ENCODE peak calls at places on chromosomes 12 and 14, in nine cellular contexts. One of them, this sample, is unnamed.

GRCh38 chr12:68939500-68939899 is 6.5 kb upstream of the CPM start:
- DNase-seq in GM23338: no peak
- DNase-seq in adrenal gland: no peak
- DNase-seq in CD4-positive, alpha-beta T cell: no peak
- DNase-seq in cardiac muscle cell: no peak
- DNase-seq in SK-N-SH: no peak
- DNase-seq in OCI-LY7: no peak
- DNase-seq in AG04450: no peak
- DNase-seq in heart left ventricle: no peak
- DNase-seq in this sample: no peak

GRCh38 chr14:64442300-64442988 is 22.9 kb upstream of the AKAP5 start:
- DNase-seq in AG04450: no peak
- DNase-seq in adrenal gland: no peak
- DNase-seq in heart left ventricle: peak; percentile 39
- DNase-seq in OCI-LY7: no peak
- DNase-seq in CD4-positive, alpha-beta T cell: no peak
- DNase-seq in GM23338: no peak
- DNase-seq in SK-N-SH: peak; percentile 28
- DNase-seq in cardiac muscle cell: peak; percentile 88
- DNase-seq in this sample: no peak

GRCh38 chr14:80974338-80975078 is 19.1 kb downstream of the TSHR start:
- DNase-seq in AG04450: no peak
- DNase-seq in cardiac muscle cell: no peak
- DNase-seq in adrenal gland: no peak
- DNase-seq in GM23338: no peak
- DNase-seq in OCI-LY7: no peak
- DNase-seq in heart left ventricle: no peak
- DNase-seq in CD4-positive, alpha-beta T cell: no peak
- DNase-seq in SK-N-SH: no peak
- DNase-seq in this sample: no peak

GRCh38 chr12:56104815-56105476 is 587 bp downstream of the PA2G4 start:
- DNase-seq in OCI-LY7: peak; percentile 47
- DNase-seq in adrenal gland: peak; percentile 55
- DNase-seq in AG04450: no peak
- DNase-seq in cardiac muscle cell: peak; percentile 44
- DNase-seq in GM23338: peak; percentile 39
- DNase-seq in SK-N-SH: peak; percentile 57
- DNase-seq in heart left ventricle: peak; percentile 45
- DNase-seq in CD4-positive, alpha-beta T cell: peak; percentile 15
- DNase-seq in this sample: no peak

GRCh38 chr12:106342397-106343212 is 14.9 kb upstream of the POLR3B start:
- DNase-seq in cardiac muscle cell: peak; percentile 75
- DNase-seq in adrenal gland: peak; percentile 95
- DNase-seq in heart left ventricle: peak; percentile 87
- DNase-seq in GM23338: no peak
- DNase-seq in OCI-LY7: no peak
- DNase-seq in CD4-positive, alpha-beta T cell: no peak
- DNase-seq in SK-N-SH: no peak
- DNase-seq in AG04450: no peak
- DNase-seq in this sample: no peak

GRCh38 chr12:124586756-124587155 is 19.3 kb upstream of the NCOR2 start:
- DNase-seq in CD4-positive, alpha-beta T cell: no peak
- DNase-seq in cardiac muscle cell: no peak
- DNase-seq in AG04450: no peak
- DNase-seq in GM23338: no peak
- DNase-seq in SK-N-SH: no peak
- DNase-seq in adrenal gland: no peak
- DNase-seq in OCI-LY7: no peak
- DNase-seq in heart left ventricle: no peak
- DNase-seq in this sample: no peak

GRCh38 chr12:26434299-26434915 is 239.0 kb downstream of the SSPN start:
- DNase-seq in OCI-LY7: peak; percentile 70
- DNase-seq in cardiac muscle cell: peak; percentile 72
- DNase-seq in SK-N-SH: peak; percentile 52
- DNase-seq in heart left ventricle: no peak
- DNase-seq in AG04450: peak; percentile 32
- DNase-seq in GM23338: peak; percentile 79
- DNase-seq in CD4-positive, alpha-beta T cell: no peak
- DNase-seq in adrenal gland: peak; percentile 60
- DNase-seq in this sample: no peak

GRCh38 chr12:111455448-111456320 is 50.0 kb downstream of the SH2B3 start:
- DNase-seq in GM23338: no peak
- DNase-seq in adrenal gland: no peak
- DNase-seq in cardiac muscle cell: no peak
- DNase-seq in SK-N-SH: no peak
- DNase-seq in AG04450: no peak
- DNase-seq in OCI-LY7: no peak
- DNase-seq in CD4-positive, alpha-beta T cell: no peak
- DNase-seq in heart left ventricle: no peak
- DNase-seq in this sample: no peak

GRCh38 chr12:62933220-62933870 is 1.6 kb downstream of the PPM1H start:
- DNase-seq in CD4-positive, alpha-beta T cell: no peak
- DNase-seq in heart left ventricle: peak; percentile 41
- DNase-seq in cardiac muscle cell: peak; percentile 19
- DNase-seq in adrenal gland: peak; percentile 60
- DNase-seq in AG04450: no peak
- DNase-seq in SK-N-SH: peak; percentile 16
- DNase-seq in GM23338: peak; percentile 90
- DNase-seq in OCI-LY7: no peak
- DNase-seq in this sample: no peak

GRCh38 chr12:62931481-62931880 is 3.5 kb downstream of the PPM1H start:
- DNase-seq in GM23338: no peak
- DNase-seq in OCI-LY7: no peak
- DNase-seq in cardiac muscle cell: no peak
- DNase-seq in AG04450: no peak
- DNase-seq in adrenal gland: no peak
- DNase-seq in heart left ventricle: no peak
- DNase-seq in CD4-positive, alpha-beta T cell: no peak
- DNase-seq in SK-N-SH: no peak
- DNase-seq in this sample: no peak

GRCh38 chr12:62933871-62934798 is 815 bp downstream of the PPM1H start:
- DNase-seq in GM23338: peak; percentile 68
- DNase-seq in adrenal gland: no peak
- DNase-seq in cardiac muscle cell: peak; percentile 61
- DNase-seq in AG04450: no peak
- DNase-seq in heart left ventricle: peak; percentile 46
- DNase-seq in CD4-positive, alpha-beta T cell: no peak
- DNase-seq in OCI-LY7: peak; percentile 34
- DNase-seq in SK-N-SH: peak; percentile 14
- DNase-seq in this sample: no peak

GRCh38 chr12:62930546-62931425 is 4.2 kb downstream of the PPM1H start:
- DNase-seq in cardiac muscle cell: no peak
- DNase-seq in GM23338: peak; percentile 39
- DNase-seq in SK-N-SH: no peak
- DNase-seq in CD4-positive, alpha-beta T cell: no peak
- DNase-seq in AG04450: no peak
- DNase-seq in heart left ventricle: no peak
- DNase-seq in adrenal gland: no peak
- DNase-seq in OCI-LY7: no peak
- DNase-seq in this sample: no peak

GRCh38 chr12:62934799-62935674 is at the start of gene PPM1H:
- DNase-seq in CD4-positive, alpha-beta T cell: no peak
- DNase-seq in AG04450: no peak
- DNase-seq in adrenal gland: peak; percentile 69
- DNase-seq in cardiac muscle cell: peak; percentile 89
- DNase-seq in heart left ventricle: peak; percentile 77
- DNase-seq in SK-N-SH: peak; percentile 83
- DNase-seq in OCI-LY7: peak; percentile 78
- DNase-seq in GM23338: peak; percentile 98
- DNase-seq in this sample: no peak
- TF ChIP-seq CTCF in CD4-positive, alpha-beta T cell: no peak
- TF ChIP-seq CTCF in AG04450: peak; percentile 18
- TF ChIP-seq CTCF in adrenal gland: peak; percentile 24
- TF ChIP-seq CTCF in cardiac muscle cell: peak; percentile 30
- TF ChIP-seq CTCF in heart left ventricle: peak; percentile 28
- TF ChIP-seq CTCF in SK-N-SH: peak; percentile 39
- TF ChIP-seq CTCF in OCI-LY7: peak; percentile 76
- TF ChIP-seq CTCF in GM23338: peak; percentile 72
- TF ChIP-seq CTCF in this sample: peak; percentile 50

GRCh38 chr12:54658306-54659264 is 10.4 kb upstream of the DCD start:
- DNase-seq in heart left ventricle: no peak
- DNase-seq in CD4-positive, alpha-beta T cell: peak; percentile 38
- DNase-seq in GM23338: peak; percentile 89
- DNase-seq in OCI-LY7: peak; percentile 61
- DNase-seq in cardiac muscle cell: peak; percentile 20
- DNase-seq in AG04450: no peak
- DNase-seq in SK-N-SH: peak; percentile 38
- DNase-seq in adrenal gland: no peak
- DNase-seq in this sample: no peak
- TF ChIP-seq CTCF in heart left ventricle: peak; percentile 45
- TF ChIP-seq CTCF in CD4-positive, alpha-beta T cell: peak; percentile 49
- TF ChIP-seq CTCF in GM23338: peak; percentile 82
- TF ChIP-seq CTCF in OCI-LY7: peak; percentile 82
- TF ChIP-seq CTCF in cardiac muscle cell: peak; percentile 73
- TF ChIP-seq CTCF in AG04450: peak; percentile 46
- TF ChIP-seq CTCF in SK-N-SH: peak; percentile 66
- TF ChIP-seq CTCF in adrenal gland: peak; percentile 25
- TF ChIP-seq CTCF in this sample: peak; percentile 54

GRCh38 chr12:3140284-3140683 is 63.1 kb downstream of the TSPAN9 start:
- DNase-seq in SK-N-SH: no peak
- DNase-seq in GM23338: no peak
- DNase-seq in CD4-positive, alpha-beta T cell: no peak
- DNase-seq in AG04450: no peak
- DNase-seq in OCI-LY7: no peak
- DNase-seq in cardiac muscle cell: no peak
- DNase-seq in heart left ventricle: peak; percentile 45
- DNase-seq in adrenal gland: no peak
- DNase-seq in this sample: no peak

GRCh38 chr12:3142386-3142785 is 65.2 kb downstream of the TSPAN9 start:
- DNase-seq in SK-N-SH: peak; percentile 16
- DNase-seq in CD4-positive, alpha-beta T cell: no peak
- DNase-seq in adrenal gland: no peak
- DNase-seq in GM23338: no peak
- DNase-seq in cardiac muscle cell: no peak
- DNase-seq in OCI-LY7: no peak
- DNase-seq in heart left ventricle: no peak
- DNase-seq in AG04450: no peak
- DNase-seq in this sample: no peak

GRCh38 chr12:3138896-3139590 is 61.9 kb downstream of the TSPAN9 start:
- DNase-seq in cardiac muscle cell: no peak
- DNase-seq in GM23338: no peak
- DNase-seq in AG04450: no peak
- DNase-seq in OCI-LY7: no peak
- DNase-seq in SK-N-SH: no peak
- DNase-seq in heart left ventricle: no peak
- DNase-seq in adrenal gland: no peak
- DNase-seq in CD4-positive, alpha-beta T cell: no peak
- DNase-seq in this sample: no peak

GRCh38 chr12:3139760-3140159 is 62.6 kb downstream of the TSPAN9 start:
- DNase-seq in adrenal gland: no peak
- DNase-seq in CD4-positive, alpha-beta T cell: no peak
- DNase-seq in SK-N-SH: no peak
- DNase-seq in heart left ventricle: no peak
- DNase-seq in GM23338: no peak
- DNase-seq in AG04450: no peak
- DNase-seq in OCI-LY7: no peak
- DNase-seq in cardiac muscle cell: no peak
- DNase-seq in this sample: no peak

DNA sequence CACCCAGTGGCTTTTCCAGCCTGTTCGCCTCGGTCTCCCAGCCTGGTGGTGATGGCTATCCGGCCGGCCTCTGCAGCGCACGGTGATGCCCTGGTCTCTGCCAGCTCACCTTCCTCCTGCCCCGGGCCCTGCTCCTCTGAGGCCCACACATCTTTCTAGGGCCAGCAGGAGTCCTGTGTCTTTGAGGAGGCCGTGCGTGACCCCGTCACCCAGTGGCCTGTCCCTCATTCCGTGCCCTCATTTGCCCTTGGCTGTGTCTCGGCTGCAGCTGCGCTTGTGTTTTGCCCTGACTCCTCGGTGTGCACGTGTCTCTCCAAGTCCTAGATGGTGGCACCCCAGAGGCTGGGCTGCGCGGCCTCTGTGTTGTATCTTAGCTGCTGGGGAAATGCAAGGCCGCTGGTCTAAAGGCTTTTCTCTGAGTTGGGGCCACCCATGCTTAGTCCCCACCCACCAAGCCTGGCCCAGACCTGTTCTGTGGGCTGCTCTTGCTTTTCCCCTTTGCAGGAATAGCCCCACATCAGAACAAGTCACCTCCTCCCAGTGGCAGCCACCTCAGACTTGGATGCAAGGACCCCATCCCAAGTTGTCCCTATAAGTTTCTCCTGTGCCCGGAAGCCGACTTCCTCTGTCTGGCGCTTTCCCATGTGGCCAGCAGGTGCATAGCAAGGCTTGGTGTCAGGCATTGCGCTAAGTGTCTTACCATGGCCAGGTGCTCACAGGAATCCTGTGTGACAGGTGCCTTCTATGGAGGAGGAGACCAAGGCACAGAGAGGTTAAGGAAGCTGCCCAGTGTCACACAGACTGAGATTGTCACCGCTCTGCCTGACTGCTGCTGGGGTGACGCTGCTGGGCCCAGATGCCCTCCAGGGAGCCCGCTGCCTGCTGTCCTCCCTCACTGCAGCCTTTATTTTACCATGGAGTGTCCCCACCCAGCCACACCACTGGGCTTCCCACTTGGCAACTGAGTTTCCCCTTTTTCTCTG is 64.5 kb downstream of the TSPAN9 start:
- DNase-seq in cardiac muscle cell: no peak
- DNase-seq in heart left ventricle: peak; percentile 54
- DNase-seq in GM23338: peak; percentile 77
- DNase-seq in OCI-LY7: no peak
- DNase-seq in SK-N-SH: no peak
- DNase-seq in CD4-positive, alpha-beta T cell: no peak
- DNase-seq in adrenal gland: no peak
- DNase-seq in AG04450: no peak
- DNase-seq in this sample: no peak
- TF ChIP-seq CTCF in cardiac muscle cell: no peak
- TF ChIP-seq CTCF in heart left ventricle: no peak
- TF ChIP-seq CTCF in GM23338: peak; percentile 28
- TF ChIP-seq CTCF in OCI-LY7: no peak
- TF ChIP-seq CTCF in SK-N-SH: peak; percentile 8
- TF ChIP-seq CTCF in CD4-positive, alpha-beta T cell: no peak
- TF ChIP-seq CTCF in adrenal gland: no peak
- TF ChIP-seq CTCF in AG04450: no peak
- TF ChIP-seq CTCF in this sample: peak; percentile 18

GRCh38 chr14:104980601-104981531 is 2.7 kb upstream of the AHNAK2 start:
- DNase-seq in GM23338: no peak
- DNase-seq in SK-N-SH: no peak
- DNase-seq in heart left ventricle: no peak
- DNase-seq in AG04450: no peak
- DNase-seq in CD4-positive, alpha-beta T cell: no peak
- DNase-seq in OCI-LY7: no peak
- DNase-seq in adrenal gland: no peak
- DNase-seq in cardiac muscle cell: no peak
- DNase-seq in this sample: no peak

GRCh38 chr14:104981699-104982541 is 3.7 kb upstream of the CLBA1 start:
- DNase-seq in SK-N-SH: no peak
- DNase-seq in GM23338: no peak
- DNase-seq in CD4-positive, alpha-beta T cell: no peak
- DNase-seq in adrenal gland: no peak
- DNase-seq in cardiac muscle cell: no peak
- DNase-seq in AG04450: no peak
- DNase-seq in OCI-LY7: no peak
- DNase-seq in heart left ventricle: no peak
- DNase-seq in this sample: no peak

GRCh38 chr14:104978774-104979691 is 859 bp upstream of the AHNAK2 start:
- DNase-seq in heart left ventricle: no peak
- DNase-seq in adrenal gland: no peak
- DNase-seq in GM23338: no peak
- DNase-seq in OCI-LY7: no peak
- DNase-seq in SK-N-SH: no peak
- DNase-seq in AG04450: no peak
- DNase-seq in CD4-positive, alpha-beta T cell: no peak
- DNase-seq in cardiac muscle cell: no peak
- DNase-seq in this sample: no peak

GRCh38 chr14:104977681-104978647 is at the start of gene AHNAK2:
- DNase-seq in OCI-LY7: no peak
- DNase-seq in SK-N-SH: peak; percentile 95
- DNase-seq in CD4-positive, alpha-beta T cell: peak; percentile 20
- DNase-seq in GM23338: peak; percentile 92
- DNase-seq in cardiac muscle cell: peak; percentile 95
- DNase-seq in adrenal gland: peak; percentile 84
- DNase-seq in AG04450: peak; percentile 20
- DNase-seq in heart left ventricle: peak; percentile 84
- DNase-seq in this sample: peak; percentile 52

GRCh38 chr14:104979758-104980591 is 1.8 kb upstream of the AHNAK2 start:
- DNase-seq in AG04450: no peak
- DNase-seq in OCI-LY7: no peak
- DNase-seq in CD4-positive, alpha-beta T cell: no peak
- DNase-seq in cardiac muscle cell: no peak
- DNase-seq in SK-N-SH: peak; percentile 81
- DNase-seq in adrenal gland: peak; percentile 95
- DNase-seq in GM23338: no peak
- DNase-seq in heart left ventricle: peak; percentile 88
- DNase-seq in this sample: peak; percentile 39
- TF ChIP-seq CTCF in AG04450: no peak
- TF ChIP-seq CTCF in OCI-LY7: no peak
- TF ChIP-seq CTCF in CD4-positive, alpha-beta T cell: no peak
- TF ChIP-seq CTCF in cardiac muscle cell: no peak
- TF ChIP-seq CTCF in SK-N-SH: no peak
- TF ChIP-seq CTCF in adrenal gland: no peak
- TF ChIP-seq CTCF in GM23338: no peak
- TF ChIP-seq CTCF in heart left ventricle: no peak
- TF ChIP-seq CTCF in this sample: no peak